ENCODE peak calls at places on chromosomes 3 and 15, in four cellular contexts. One of them, this sample, is unnamed.

GRCh38 chr15:74319596-74320357 is 47.7 kb downstream of the CYP11A1 start:
- DNase-seq in neural crest cell: no peak
- DNase-seq in heart left ventricle: peak
- DNase-seq in pancreas: no peak
- DNase-seq in this sample: peak

GRCh38 chr3:65268411-65268810 is 580.6 kb upstream of the ADAMTS9 start:
- DNase-seq in heart left ventricle: no peak
- DNase-seq in neural crest cell: no peak
- DNase-seq in pancreas: no peak
- DNase-seq in this sample: no peak

GRCh38 chr3:143236226-143236964 is 116.8 kb downstream of the CHST2 start:
- DNase-seq in heart left ventricle: no peak
- DNase-seq in pancreas: no peak
- DNase-seq in neural crest cell: no peak
- DNase-seq in this sample: no peak

GRCh38 chr3:66386011-66386924 is 114.6 kb downstream of the LRIG1 start:
- DNase-seq in heart left ventricle: no peak
- DNase-seq in neural crest cell: no peak
- DNase-seq in pancreas: no peak
- DNase-seq in this sample: no peak

GRCh38 chr15:38603672-38604071 is 39.1 kb upstream of the RASGRP1 start:
- DNase-seq in neural crest cell: no peak
- DNase-seq in heart left ventricle: no peak
- DNase-seq in pancreas: no peak
- DNase-seq in this sample: no peak

GRCh38 chr15:80822666-80823065 is 43.5 kb downstream of the CEMIP start:
- DNase-seq in pancreas: no peak
- DNase-seq in neural crest cell: no peak
- DNase-seq in heart left ventricle: no peak
- DNase-seq in this sample: no peak

GRCh38 chr15:95302206-95302605 is 1028.3 kb upstream of the NR2F2 start:
- DNase-seq in neural crest cell: no peak
- DNase-seq in heart left ventricle: no peak
- DNase-seq in pancreas: no peak
- DNase-seq in this sample: no peak

GRCh38 chr3:71688121-71688520 is 37.1 kb downstream of the EIF4E3 start:
- DNase-seq in heart left ventricle: no peak
- DNase-seq in pancreas: no peak
- DNase-seq in neural crest cell: no peak
- DNase-seq in this sample: no peak

GRCh38 chr3:128727996-128728395 is 2.0 kb downstream of the RAB7A start:
- DNase-seq in heart left ventricle: no peak
- DNase-seq in pancreas: no peak
- DNase-seq in neural crest cell: no peak
- DNase-seq in this sample: no peak

GRCh38 chr15:42456539-42456938 is 34.4 kb downstream of the ZNF106 start:
- DNase-seq in neural crest cell: no peak
- DNase-seq in pancreas: no peak
- DNase-seq in heart left ventricle: no peak
- DNase-seq in this sample: no peak

GRCh38 chr15:73927003-73927475 is 777 bp downstream of the LOXL1 start:
- DNase-seq in heart left ventricle: no peak
- DNase-seq in pancreas: peak
- DNase-seq in neural crest cell: peak
- DNase-seq in this sample: peak

GRCh38 chr3:155912090-155912489 is 41.6 kb downstream of the GMPS start:
- DNase-seq in pancreas: no peak
- DNase-seq in neural crest cell: no peak
- DNase-seq in heart left ventricle: no peak
- DNase-seq in this sample: no peak

GRCh38 chr15:91338763-91339162 is 238.7 kb downstream of the SV2B start:
- DNase-seq in heart left ventricle: no peak
- DNase-seq in pancreas: no peak
- DNase-seq in neural crest cell: peak
- DNase-seq in this sample: peak

GRCh38 chr3:4472766-4473165 is 5.7 kb upstream of the SUMF1 start:
- DNase-seq in heart left ventricle: no peak
- DNase-seq in pancreas: no peak
- DNase-seq in neural crest cell: no peak
- DNase-seq in this sample: no peak

GRCh38 chr3:79604681-79605080 is 163.1 kb downstream of the ROBO1 start:
- DNase-seq in heart left ventricle: no peak
- DNase-seq in pancreas: no peak
- DNase-seq in neural crest cell: no peak
- DNase-seq in this sample: no peak

GRCh38 chr15:88018865-88019626 is 237.5 kb downstream of the NTRK3 start:
- DNase-seq in neural crest cell: no peak
- DNase-seq in pancreas: no peak
- DNase-seq in heart left ventricle: no peak
- DNase-seq in this sample: no peak

GRCh38 chr3:112671930-112672715 is 31.2 kb upstream of the CCDC80 start:
- DNase-seq in heart left ventricle: no peak
- DNase-seq in neural crest cell: no peak
- DNase-seq in pancreas: no peak
- DNase-seq in this sample: peak

GRCh38 chr15:70669006-70669602 is 94.3 kb downstream of the UACA start:
- DNase-seq in neural crest cell: no peak
- DNase-seq in pancreas: no peak
- DNase-seq in heart left ventricle: no peak
- DNase-seq in this sample: no peak

GRCh38 chr3:56855856-56856538 is 54.2 kb upstream of the ARHGEF3 start:
- DNase-seq in heart left ventricle: peak
- DNase-seq in neural crest cell: peak
- DNase-seq in pancreas: no peak
- DNase-seq in this sample: peak

GRCh38 chr3:30399394-30400181 is 206.8 kb upstream of the TGFBR2 start:
- DNase-seq in heart left ventricle: no peak
- DNase-seq in neural crest cell: no peak
- DNase-seq in pancreas: no peak
- DNase-seq in this sample: no peak

GRCh38 chr3:183699238-183699947 is 1.8 kb downstream of the YEATS2 start:
- DNase-seq in neural crest cell: no peak
- DNase-seq in heart left ventricle: no peak
- DNase-seq in pancreas: no peak
- DNase-seq in this sample: no peak

GRCh38 chr15:49155834-49156627 is 632 bp upstream of the COPS2 start:
- DNase-seq in neural crest cell: no peak
- DNase-seq in pancreas: no peak
- DNase-seq in heart left ventricle: no peak
- DNase-seq in this sample: peak

GRCh38 chr15:83010709-83011270 is 649 bp downstream of the C15orf40 start:
- DNase-seq in pancreas: peak
- DNase-seq in heart left ventricle: peak
- DNase-seq in neural crest cell: peak
- DNase-seq in this sample: peak

DNA sequence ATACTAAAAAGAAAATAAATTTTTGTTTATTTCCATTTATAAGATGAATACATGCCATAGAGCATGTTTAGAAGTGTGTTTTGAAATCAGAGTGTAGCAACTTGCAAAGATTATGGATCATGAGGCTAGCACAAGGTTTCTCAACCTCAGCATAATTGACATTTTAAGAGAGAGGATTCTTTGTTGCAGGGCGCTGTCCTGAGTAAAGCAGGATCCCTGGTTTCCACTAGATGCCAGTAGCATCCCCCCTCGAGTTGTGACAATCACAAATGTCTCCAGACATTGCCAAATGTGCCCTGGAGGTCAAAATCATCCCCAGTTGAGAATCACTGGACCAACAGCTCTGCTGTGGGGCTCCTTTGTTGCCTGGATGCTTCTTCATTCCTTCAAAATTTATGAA is 128.5 kb upstream of the RBMS3 start:
- DNase-seq in pancreas: no peak
- DNase-seq in neural crest cell: peak
- DNase-seq in heart left ventricle: no peak
- DNase-seq in this sample: no peak
- TF ChIP-seq CTCF in pancreas: no peak
- TF ChIP-seq CTCF in neural crest cell: no peak
- TF ChIP-seq CTCF in heart left ventricle: no peak
- TF ChIP-seq CTCF in this sample: no peak

DNA sequence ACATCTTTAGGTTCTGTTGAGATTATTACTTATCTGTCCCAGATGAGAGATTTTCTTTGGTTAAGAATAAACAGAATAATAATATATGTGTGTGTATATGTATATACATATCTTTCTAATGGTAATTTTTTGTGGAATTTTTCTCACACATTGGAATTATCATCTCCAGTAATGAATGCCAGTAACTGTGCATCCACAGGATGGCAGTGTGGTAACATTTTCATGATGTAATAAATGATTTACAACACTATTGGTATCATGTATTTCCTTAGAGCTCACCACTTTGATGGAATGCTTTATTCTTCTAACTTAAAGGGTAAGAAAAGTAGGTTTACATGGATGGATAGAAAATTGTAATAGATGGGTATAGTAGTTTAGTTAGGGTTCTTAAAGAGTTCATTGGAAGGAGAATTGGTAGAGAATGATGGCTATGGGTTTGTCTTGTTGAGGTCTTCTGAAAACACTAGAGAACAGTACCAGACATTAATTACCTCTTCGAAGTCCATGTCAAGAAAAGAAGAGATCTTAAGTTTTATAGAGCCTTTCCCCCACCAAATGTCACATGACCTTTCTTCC is 78.1 kb downstream of the STT3B start:
- DNase-seq in heart left ventricle: no peak
- DNase-seq in pancreas: no peak
- DNase-seq in neural crest cell: no peak
- DNase-seq in this sample: peak
- TF ChIP-seq CTCF in heart left ventricle: peak
- TF ChIP-seq CTCF in pancreas: no peak
- TF ChIP-seq CTCF in neural crest cell: peak
- TF ChIP-seq CTCF in this sample: no peak

GRCh38 chr3:78337801-78338211 is 1297.9 kb downstream of the ROBO2 start:
- DNase-seq in neural crest cell: no peak
- DNase-seq in heart left ventricle: no peak
- DNase-seq in pancreas: no peak
- DNase-seq in this sample: no peak
- TF ChIP-seq CTCF in neural crest cell: no peak
- TF ChIP-seq CTCF in heart left ventricle: no peak
- TF ChIP-seq CTCF in pancreas: no peak
- TF ChIP-seq CTCF in this sample: no peak

DNA sequence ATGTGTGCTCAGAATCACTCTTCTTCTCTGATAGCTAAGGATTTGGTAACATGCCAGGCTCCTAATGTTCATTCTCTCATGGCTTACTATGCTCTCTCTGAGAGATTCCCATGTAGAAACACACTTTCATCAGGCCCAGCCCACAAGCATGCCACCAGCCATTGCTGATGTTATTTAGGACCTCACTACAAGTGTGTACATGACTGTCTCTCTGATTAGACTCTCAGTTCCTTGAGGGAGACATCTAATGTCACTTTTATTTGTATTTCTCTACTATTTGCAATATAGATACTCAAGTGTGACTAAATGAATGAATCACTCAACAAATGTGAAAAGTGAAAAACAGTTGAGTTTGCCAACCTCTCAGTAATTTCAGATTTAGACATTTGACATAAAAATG is 84.3 kb upstream of the ARL6 start:
- DNase-seq in neural crest cell: no peak
- DNase-seq in heart left ventricle: no peak
- DNase-seq in pancreas: no peak
- DNase-seq in this sample: no peak
- TF ChIP-seq CTCF in neural crest cell: no peak
- TF ChIP-seq CTCF in heart left ventricle: no peak
- TF ChIP-seq CTCF in pancreas: no peak
- TF ChIP-seq CTCF in this sample: no peak

DNA sequence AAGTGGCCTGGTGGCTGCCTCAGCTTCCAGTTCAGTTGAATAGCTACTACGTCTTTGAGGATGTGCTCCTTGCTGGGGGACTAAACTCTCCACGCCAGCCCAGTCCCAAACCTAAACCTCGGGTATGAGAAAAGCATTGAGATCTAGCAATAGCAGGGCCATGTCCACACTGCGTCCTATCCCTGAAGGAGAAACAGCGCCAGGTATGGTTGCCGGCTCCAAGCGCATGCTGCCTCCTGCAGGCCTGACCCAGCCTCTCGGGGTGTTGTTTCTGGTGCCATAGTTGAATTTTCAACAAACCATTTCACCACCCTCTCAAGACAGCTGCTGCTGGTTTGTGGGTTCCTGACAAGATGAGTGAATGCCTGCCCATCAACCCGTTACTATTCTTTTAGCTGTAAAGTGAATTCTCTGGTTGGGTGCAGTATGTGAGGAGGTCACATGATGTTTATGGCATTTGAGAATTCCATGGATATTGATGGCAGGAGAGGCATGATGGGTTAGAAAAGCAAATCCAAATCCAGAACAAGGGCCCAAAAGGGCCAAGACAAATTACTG is 13.0 kb upstream of the SLC28A1 start:
- DNase-seq in pancreas: no peak
- DNase-seq in neural crest cell: no peak
- DNase-seq in heart left ventricle: no peak
- DNase-seq in this sample: peak
- TF ChIP-seq CTCF in pancreas: no peak
- TF ChIP-seq CTCF in neural crest cell: no peak
- TF ChIP-seq CTCF in heart left ventricle: no peak
- TF ChIP-seq CTCF in this sample: no peak

GRCh38 chr3:194598771-194599557 is 34.3 kb downstream of the TMEM44 start:
- DNase-seq in heart left ventricle: no peak
- DNase-seq in neural crest cell: no peak
- DNase-seq in pancreas: no peak
- DNase-seq in this sample: no peak

GRCh38 chr3:194606163-194606562 is 27.1 kb downstream of the TMEM44 start:
- DNase-seq in heart left ventricle: no peak
- DNase-seq in neural crest cell: no peak
- DNase-seq in pancreas: no peak
- DNase-seq in this sample: no peak

GRCh38 chr3:194604837-194605236 is 28.4 kb downstream of the TMEM44 start:
- DNase-seq in pancreas: no peak
- DNase-seq in heart left ventricle: no peak
- DNase-seq in neural crest cell: no peak
- DNase-seq in this sample: no peak

GRCh38 chr3:194604126-194604525 is 29.1 kb downstream of the TMEM44 start:
- DNase-seq in heart left ventricle: no peak
- DNase-seq in pancreas: no peak
- DNase-seq in neural crest cell: no peak
- DNase-seq in this sample: no peak

GRCh38 chr3:194602580-194603300 is 30.5 kb downstream of the TMEM44 start:
- DNase-seq in pancreas: no peak
- DNase-seq in heart left ventricle: no peak
- DNase-seq in neural crest cell: no peak
- DNase-seq in this sample: no peak
- TF ChIP-seq CTCF in pancreas: no peak
- TF ChIP-seq CTCF in heart left ventricle: no peak
- TF ChIP-seq CTCF in neural crest cell: no peak
- TF ChIP-seq CTCF in this sample: no peak

GRCh38 chr3:176359211-176359610 is 838.1 kb downstream of the TBL1XR1 start:
- DNase-seq in neural crest cell: no peak
- DNase-seq in pancreas: no peak
- DNase-seq in heart left ventricle: no peak
- DNase-seq in this sample: no peak
- TF ChIP-seq CTCF in neural crest cell: peak
- TF ChIP-seq CTCF in pancreas: no peak
- TF ChIP-seq CTCF in heart left ventricle: no peak
- TF ChIP-seq CTCF in this sample: no peak

DNA sequence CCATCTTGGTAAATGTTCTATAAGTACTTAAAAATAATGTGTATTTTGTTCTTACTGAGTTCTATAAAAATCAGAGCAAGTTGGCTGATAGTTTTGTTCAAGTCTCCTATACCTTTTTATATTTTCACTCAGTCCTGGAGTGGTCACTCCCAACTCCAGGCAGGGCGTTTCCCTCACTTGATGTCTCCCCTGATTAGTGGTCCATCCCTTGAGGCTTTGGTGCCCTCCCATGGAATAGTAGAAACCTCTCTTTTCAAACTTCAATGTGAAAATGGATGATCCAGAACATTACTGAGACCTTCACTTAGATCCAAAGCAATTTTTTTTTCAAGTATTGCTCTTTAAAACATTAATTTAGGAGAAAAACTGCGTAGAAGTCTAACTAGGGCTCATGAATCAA is 25.0 kb upstream of the SCN10A start:
- DNase-seq in neural crest cell: no peak
- DNase-seq in heart left ventricle: no peak
- DNase-seq in pancreas: no peak
- DNase-seq in this sample: no peak
- TF ChIP-seq CTCF in neural crest cell: no peak
- TF ChIP-seq CTCF in heart left ventricle: peak
- TF ChIP-seq CTCF in pancreas: no peak
- TF ChIP-seq CTCF in this sample: no peak

This sample was measured in activated CD8-positive, alpha-beta T cell treated with anti-CD3 and anti-CD28 coated beads for 36 hours.